ENCODE peak calls at places on chromosome 1, in nine cellular contexts. M is K562, V is testis, C is esophagus squamous epithelium, J is transverse colon, Y is uterus, O is endothelial cell of umbilical vein, B is stomach, F is heart left ventricle. R is an unnamed sample.

GRCh38 chr1:85087659-85088407 is 39.5 kb upstream of the MCOLN3 start:
- DNase-seq in Y (no peak), C (no peak), B (no peak), M (no peak), O (no peak), V (no peak), J (no peak), F (no peak), R (no peak)

GRCh38 chr1:17177654-17178053 is 27.3 kb upstream of the PADI1 start:
- DNase-seq in M (no peak), J (no peak), V (no peak), O (no peak), C (no peak), Y (no peak), B (no peak), F (no peak), R (no peak)

GRCh38 chr1:33111965-33112364 is 31.0 kb downstream of the AZIN2 start:
- DNase-seq in O (peak), C (no peak), B (no peak), Y (no peak), V (no peak), F (no peak), J (no peak), M (no peak), R (no peak)

GRCh38 chr1:235866207-235866912 is at the start of gene LYST:
- DNase-seq in B (peak), V (peak), Y (peak), J (peak), C (no peak), M (peak), O (peak), F (peak), R (peak)

GRCh38 chr1:223331929-223332328 is 32.0 kb downstream of the SUSD4 start:
- DNase-seq in B (no peak), M (no peak), O (no peak), J (no peak), C (no peak), V (no peak), F (no peak), Y (no peak), R (no peak)

GRCh38 chr1:39825432-39825941 is 36.8 kb upstream of the BMP8B start:
- DNase-seq in J (peak), F (no peak), O (no peak), V (no peak), C (no peak), Y (no peak), B (no peak), M (no peak), R (no peak)

GRCh38 chr1:59128784-59129227 is 168.1 kb upstream of the FGGY start:
- DNase-seq in J (no peak), C (no peak), F (no peak), Y (no peak), B (no peak), O (peak), M (no peak), V (no peak), R (no peak)

GRCh38 chr1:94754570-94754969 is 65.6 kb upstream of the SLC44A3 start:
- DNase-seq in J (no peak), F (no peak), C (no peak), V (no peak), B (no peak), M (no peak), Y (no peak), O (no peak), R (no peak)

GRCh38 chr1:224486801-224487583 is 52.4 kb upstream of the WDR26 start:
- DNase-seq in Y (no peak), V (no peak), M (no peak), O (no peak), B (no peak), J (no peak), C (no peak), F (no peak), R (no peak)

GRCh38 chr1:91091812-91092211 is 70.0 kb upstream of the ZNF644 start:
- DNase-seq in M (no peak), B (peak), F (no peak), O (peak), V (no peak), J (no peak), C (no peak), Y (no peak), R (no peak)

GRCh38 chr1:232629250-232630046 is 485 bp downstream of the SIPA1L2 start:
- DNase-seq in F (peak), V (peak), J (peak), O (peak), B (no peak), M (no peak), C (no peak), Y (peak), R (peak)

GRCh38 chr1:5764959-5765358 is 227.3 kb downstream of the NPHP4 start:
- DNase-seq in J (no peak), M (no peak), B (no peak), Y (no peak), F (no peak), O (no peak), V (no peak), C (no peak), R (no peak)

GRCh38 chr1:43590389-43590788 is 59.6 kb upstream of the KDM4A start:
- DNase-seq in B (no peak), J (no peak), C (no peak), M (peak), V (no peak), Y (no peak), F (no peak), O (no peak), R (no peak)

GRCh38 chr1:169117014-169117413 is 10.5 kb downstream of the ATP1B1 start:
- DNase-seq in F (no peak), J (no peak), M (no peak), O (no peak), V (no peak), C (no peak), B (no peak), Y (no peak), R (no peak)

GRCh38 chr1:169117599-169117998 is 11.1 kb downstream of the ATP1B1 start:
- DNase-seq in B (no peak), J (no peak), C (no peak), V (no peak), F (no peak), M (no peak), Y (no peak), O (no peak), R (no peak)

GRCh38 chr1:169120066-169120465 is 13.6 kb downstream of the ATP1B1 start:
- DNase-seq in B (no peak), C (no peak), J (no peak), Y (no peak), O (no peak), F (no peak), V (no peak), M (no peak), R (no peak)

GRCh38 chr1:169119405-169119804 is 12.9 kb downstream of the ATP1B1 start:
- DNase-seq in M (no peak), V (no peak), C (no peak), Y (no peak), F (no peak), O (no peak), J (no peak), B (no peak), R (no peak)

DNA sequence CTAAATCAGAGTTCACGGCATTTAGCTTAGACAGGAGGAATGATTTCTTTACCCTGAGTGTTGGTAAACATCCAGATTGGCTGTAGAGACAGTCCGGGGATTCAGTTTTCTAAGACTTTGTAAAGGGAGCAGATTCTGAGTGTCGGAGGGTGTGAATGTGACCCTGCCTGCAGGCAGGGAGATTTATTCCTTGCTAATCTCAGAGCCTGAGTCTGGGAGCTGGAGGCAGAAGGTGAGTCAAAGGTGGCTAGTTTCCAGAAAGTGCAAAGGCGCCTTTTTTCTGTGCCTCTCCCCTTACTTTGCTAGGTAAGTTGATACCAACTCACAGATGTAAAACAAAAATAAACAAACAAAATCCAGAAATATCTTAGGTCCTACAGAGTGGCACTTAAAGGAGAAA is 11.7 kb downstream of the ATP1B1 start:
- DNase-seq in Y (no peak), J (no peak), O (no peak), B (no peak), C (no peak), M (no peak), F (no peak), V (no peak), R (no peak)
- TF ChIP-seq POLR2A in Y (no peak), J (no peak), O (no peak), B (no peak), C (no peak), M (no peak), F (no peak), V (no peak), R (no peak)

DNA sequence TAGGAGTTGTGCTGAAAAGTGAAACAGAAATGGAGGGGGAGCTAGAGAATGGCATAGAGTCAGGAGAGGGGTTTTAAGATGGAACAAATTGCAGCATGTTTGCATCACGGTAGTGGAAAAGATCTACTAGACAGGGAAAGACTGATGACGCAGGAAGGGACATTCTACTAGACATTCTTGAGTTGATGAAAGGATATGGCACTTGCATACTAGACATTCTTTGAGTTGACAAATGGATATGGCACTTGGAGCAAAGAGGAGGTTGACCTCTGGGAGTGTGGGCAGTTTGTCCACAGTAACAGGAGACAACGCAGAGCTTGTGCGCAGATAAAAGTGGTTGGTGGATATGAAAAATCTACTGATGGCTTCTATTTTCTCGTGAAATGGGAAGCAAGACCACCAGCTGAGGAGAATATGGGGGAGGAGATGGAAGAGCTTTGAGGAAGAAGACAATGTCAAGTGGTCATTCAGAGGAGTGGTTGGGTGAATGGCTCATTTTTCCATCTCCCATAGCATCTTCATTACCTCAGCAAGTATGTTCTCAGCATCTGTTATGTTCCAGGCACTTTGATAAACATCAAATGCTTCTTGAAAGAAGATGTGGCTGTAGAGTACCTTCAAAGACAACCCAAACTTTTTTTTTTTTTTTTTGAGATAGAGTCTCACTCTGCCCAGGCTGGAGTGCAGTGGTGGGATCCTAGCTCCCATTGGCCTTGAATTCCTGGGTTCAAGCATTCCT is 2.4 kb upstream of the CTPS1 start:
- DNase-seq in C (no peak), O (no peak), V (no peak), Y (no peak), M (no peak), B (no peak), J (no peak), F (no peak), R (no peak)
- H3K27ac ChIP-seq in C (no peak), O (no peak), V (no peak), Y (no peak), M (no peak), B (no peak), J (no peak), F (no peak), R (no peak)

GRCh38 chr1:151130837-151131586 is 15.4 kb downstream of the SEMA6C start:
- DNase-seq in V (peak), M (no peak), O (peak), J (peak), F (peak), C (peak), B (peak), Y (peak), R (peak)
- H3K4me3 ChIP-seq in V (peak), M (no peak), O (no peak), J (peak), F (no peak), C (peak), B (peak), Y (peak), R (no peak)

DNA sequence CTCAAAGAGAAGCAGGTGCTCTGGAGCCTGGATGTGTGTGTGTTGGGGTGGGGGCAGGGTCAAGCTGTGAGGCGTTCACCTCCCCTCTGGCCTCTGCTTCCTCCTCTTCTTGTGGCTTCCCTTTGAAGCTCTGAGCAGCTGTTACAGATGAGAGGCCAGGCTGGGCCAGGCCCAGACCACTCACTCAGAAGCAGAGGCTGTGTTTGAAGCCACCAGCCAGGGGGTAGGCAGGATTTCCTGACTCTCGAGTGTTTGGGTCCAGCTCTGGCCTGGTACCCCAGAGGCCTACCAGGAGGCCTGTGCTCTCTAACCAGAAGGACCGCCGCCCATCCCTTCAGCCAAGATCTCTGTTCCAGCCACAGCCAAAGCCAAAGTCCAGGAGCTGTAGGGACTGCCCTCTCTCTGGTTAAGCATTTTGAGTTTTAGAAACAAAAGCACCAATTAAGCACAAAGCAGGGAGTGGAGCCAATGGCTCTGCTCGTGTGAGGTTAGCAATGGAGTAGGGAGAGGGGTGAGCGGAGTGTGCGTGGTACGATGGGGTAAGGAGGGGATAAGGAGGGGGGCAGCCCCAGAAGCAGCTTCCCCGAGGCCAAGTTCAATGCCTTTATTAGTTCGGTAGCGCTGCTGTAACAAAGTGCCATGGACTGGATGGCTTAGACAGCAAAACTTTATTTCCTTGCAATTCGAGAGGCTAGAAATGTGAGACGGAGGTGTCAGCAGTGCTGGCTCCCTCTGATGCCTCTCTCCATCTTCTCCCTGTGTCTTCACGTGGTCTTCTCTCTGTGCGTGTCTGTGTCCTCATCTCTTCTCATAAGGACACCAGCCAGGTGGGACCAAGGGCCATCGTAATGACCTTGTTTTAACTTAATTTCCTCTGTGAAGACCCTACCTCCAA is 20.5 kb downstream of the RCSD1 start:
- DNase-seq in C (no peak), B (no peak), V (no peak), F (peak), J (no peak), O (no peak), Y (peak), M (no peak), R (no peak)
- TF ChIP-seq POLR2A in C (no peak), B (no peak), V (no peak), F (no peak), J (no peak), O (no peak), Y (no peak), M (no peak), R (no peak)

GRCh38 chr1:11602424-11602823 is 51.8 kb downstream of the FBXO2 start:
- DNase-seq in M (no peak), C (no peak), F (no peak), J (no peak), B (no peak), Y (no peak), V (no peak), O (no peak), R (no peak)

GRCh38 chr1:11598461-11598860 is 55.8 kb downstream of the FBXO2 start:
- DNase-seq in Y (no peak), O (no peak), C (no peak), J (no peak), M (no peak), V (no peak), B (no peak), F (no peak), R (no peak)

GRCh38 chr1:11606775-11607174 is 47.5 kb downstream of the FBXO2 start:
- DNase-seq in O (no peak), J (no peak), B (no peak), V (no peak), Y (no peak), F (no peak), M (no peak), C (no peak), R (no peak)

GRCh38 chr1:11600901-11601300 is 53.3 kb downstream of the FBXO2 start:
- DNase-seq in F (no peak), Y (no peak), V (no peak), C (no peak), M (no peak), J (no peak), B (no peak), O (no peak), R (no peak)

GRCh38 chr1:11602981-11603380 is 51.2 kb downstream of the FBXO2 start:
- DNase-seq in Y (no peak), J (no peak), O (no peak), C (no peak), F (no peak), M (no peak), V (no peak), B (no peak), R (no peak)
- H3K27ac ChIP-seq in Y (no peak), J (no peak), O (no peak), C (no peak), F (no peak), M (no peak), V (no peak), B (no peak), R (no peak)

DNA sequence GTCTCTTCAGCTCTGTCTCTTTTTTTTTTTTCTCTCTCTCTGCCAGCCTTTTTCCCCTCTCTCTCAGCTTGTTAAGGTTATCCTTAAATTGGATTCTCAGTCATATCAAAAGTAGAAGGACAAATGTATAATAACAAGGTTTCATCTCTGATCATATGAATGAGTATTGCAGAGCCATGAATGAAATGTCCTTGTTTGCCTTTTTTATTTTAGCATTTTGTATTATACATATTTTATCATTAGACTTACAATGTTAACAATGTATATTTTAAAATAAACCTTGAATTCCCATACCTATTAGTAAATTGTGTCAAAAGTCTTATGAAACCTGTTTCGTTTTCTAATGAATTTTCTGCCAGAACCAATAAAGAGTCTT is 596 bp downstream of the DNAJB4 start:
- DNase-seq in V (no peak), J (no peak), B (no peak), O (no peak), M (peak), Y (no peak), F (no peak), C (no peak), R (no peak)
- H3K4me3 ChIP-seq in V (peak), J (peak), B (peak), O (peak), M (peak), Y (peak), F (peak), C (peak), R (peak)

GRCh38 chr1:3664700-3665375 is 12.5 kb downstream of the TP73 start:
- DNase-seq in F (no peak), V (no peak), O (no peak), Y (no peak), C (no peak), B (no peak), J (no peak), M (no peak), R (no peak)
- TF ChIP-seq POLR2A in F (no peak), V (no peak), O (no peak), Y (no peak), C (no peak), B (no peak), J (no peak), M (no peak), R (no peak)

R was measured in body of pancreas.